ENCODE peak calls at places on chromosomes 12 and 14, in seven cellular contexts. X, D, F, N, R, I and U are unnamed samples.

GRCh38 chr12:74598819-74599218 is 61.2 kb downstream of the ATXN7L3B start:
- DNase-seq in X (peak), D (no peak), F (no peak), N (no peak), R (no peak), I (no peak), U (no peak)

GRCh38 chr14:100487304-100487703 is 99.9 kb downstream of the BEGAIN start:
- DNase-seq in X (no peak), D (no peak), F (no peak), N (no peak), R (no peak), I (no peak), U (no peak)

GRCh38 chr14:69633238-69633637 is 21.8 kb downstream of the SUSD6 start:
- DNase-seq in X (no peak), D (no peak), F (no peak), N (no peak), R (no peak), I (no peak), U (no peak)

GRCh38 chr12:66739266-66739665 is 60.4 kb upstream of the GRIP1 start:
- DNase-seq in X (no peak), D (no peak), F (no peak), N (no peak), R (no peak), I (no peak), U (no peak)

GRCh38 chr12:42507031-42507430 is 82.5 kb downstream of the PRICKLE1 start:
- DNase-seq in X (no peak), D (no peak), F (no peak), N (no peak), R (no peak), I (no peak), U (no peak)

GRCh38 chr12:1551496-1551895 is 42.9 kb downstream of the FBXL14 start:
- DNase-seq in X (no peak), D (no peak), F (no peak), N (no peak), R (no peak), I (no peak), U (no peak)

GRCh38 chr12:19624401-19624930 is 185.2 kb downstream of the AEBP2 start:
- DNase-seq in X (no peak), D (no peak), F (no peak), N (peak), R (no peak), I (no peak), U (no peak)

GRCh38 chr14:77882098-77882497 is 82.2 kb downstream of the ADCK1 start:
- DNase-seq in X (peak), D (no peak), F (no peak), N (no peak), R (no peak), I (peak), U (no peak)

GRCh38 chr14:73168274-73168673 is 32.0 kb downstream of the PSEN1 start:
- DNase-seq in X (no peak), D (no peak), F (no peak), N (no peak), R (no peak), I (no peak), U (no peak)

GRCh38 chr12:67208326-67209067 is 60.7 kb upstream of the CAND1 start:
- DNase-seq in X (no peak), D (no peak), F (no peak), N (no peak), R (no peak), I (no peak), U (no peak)

GRCh38 chr12:14243941-14244340 is 121.5 kb upstream of the ATF7IP start:
- DNase-seq in X (no peak), D (no peak), F (no peak), N (no peak), R (no peak), I (no peak), U (no peak)

GRCh38 chr14:81062816-81063215 is 107.4 kb downstream of the TSHR start:
- DNase-seq in X (peak), D (no peak), F (no peak), N (no peak), R (no peak), I (peak), U (no peak)

GRCh38 chr12:13609874-13610273 is 371.5 kb downstream of the GRIN2B start:
- DNase-seq in X (no peak), D (no peak), F (no peak), N (no peak), R (no peak), I (no peak), U (no peak)

GRCh38 chr12:80792861-80793260 is 76.1 kb downstream of the MYF5 start:
- DNase-seq in X (no peak), D (no peak), F (peak), N (no peak), R (no peak), I (no peak), U (no peak)

GRCh38 chr14:103623883-103624482 is 5.0 kb upstream of the KLC1 start:
- DNase-seq in X (peak), D (no peak), F (no peak), N (no peak), R (no peak), I (no peak), U (no peak)

GRCh38 chr14:82385043-82385442 is 851.4 kb upstream of the SEL1L start:
- DNase-seq in X (no peak), D (no peak), F (no peak), N (no peak), R (no peak), I (no peak), U (peak)

GRCh38 chr14:54333511-54333910 is 63.3 kb upstream of the CDKN3 start:
- DNase-seq in X (no peak), D (no peak), F (no peak), N (no peak), R (no peak), I (no peak), U (no peak)

GRCh38 chr12:110546339-110546738 is 36.8 kb downstream of the PPTC7 start:
- DNase-seq in X (peak), D (peak), F (peak), N (peak), R (peak), I (peak), U (no peak)

GRCh38 chr14:66468778-66469367 is 17.3 kb upstream of the CCDC196 start:
- DNase-seq in X (no peak), D (no peak), F (no peak), N (no peak), R (no peak), I (peak), U (no peak)

GRCh38 chr14:26525057-26525456 is 72.8 kb downstream of the NOVA1 start:
- DNase-seq in X (peak), D (no peak), F (peak), N (no peak), R (no peak), I (no peak), U (no peak)

GRCh38 chr12:2988494-2988893 is 29.3 kb downstream of the TEAD4 start:
- DNase-seq in X (no peak), D (no peak), F (no peak), N (no peak), R (no peak), I (no peak), U (no peak)

GRCh38 chr14:105171004-105171673 is 2.6 kb upstream of the JAG2 start:
- DNase-seq in X (no peak), D (no peak), F (no peak), N (no peak), R (no peak), I (no peak), U (no peak)

GRCh38 chr14:76326918-76327689 is 48.8 kb upstream of the ESRRB start:
- DNase-seq in X (no peak), D (no peak), F (no peak), N (no peak), R (no peak), I (no peak), U (no peak)

GRCh38 chr12:79555006-79555925 is 135.5 kb downstream of the PAWR start:
- DNase-seq in X (peak), D (no peak), F (peak), N (peak), R (no peak), I (peak), U (no peak)

GRCh38 chr12:93317227-93317626 is 60.5 kb upstream of the NUDT4 start:
- DNase-seq in X (no peak), D (no peak), F (no peak), N (no peak), R (no peak), I (peak), U (peak)

GRCh38 chr12:112303004-112303403 is 79.2 kb downstream of the HECTD4 start:
- DNase-seq in X (peak), D (peak), F (peak), N (peak), R (no peak), I (peak), U (peak)

GRCh38 chr12:46153267-46153872 is 115.5 kb downstream of the SLC38A1 start:
- DNase-seq in X (peak), D (no peak), F (peak), N (no peak), R (no peak), I (peak), U (no peak)

GRCh38 chr12:57171668-57172067 is 24.2 kb upstream of the LRP1-AS start:
- DNase-seq in X (peak), D (peak), F (peak), N (no peak), R (no peak), I (no peak), U (no peak)

GRCh38 chr12:120971299-120972180 is 6.8 kb upstream of the HNF1A start:
- DNase-seq in X (peak), D (peak), F (peak), N (peak), R (no peak), I (peak), U (no peak)

GRCh38 chr12:20627001-20627588 is 68.0 kb upstream of the SLCO1C1 start:
- DNase-seq in X (no peak), D (no peak), F (no peak), N (no peak), R (no peak), I (no peak), U (no peak)

GRCh38 chr12:46675736-46676135 is 150.1 kb downstream of the SLC38A4 start:
- DNase-seq in X (peak), D (no peak), F (peak), N (peak), R (no peak), I (peak), U (no peak)

GRCh38 chr12:26156201-26156871 is 31.5 kb upstream of the BHLHE41 start:
- DNase-seq in X (no peak), D (no peak), F (no peak), N (no peak), R (no peak), I (no peak), U (no peak)

GRCh38 chr12:99984271-99985128 is at the start of gene ANKS1B:
- DNase-seq in X (peak), D (no peak), F (peak), N (no peak), R (peak), I (peak), U (no peak)

GRCh38 chr12:31007636-31008175 is 66.0 kb upstream of the DDX11 start:
- DNase-seq in X (no peak), D (no peak), F (no peak), N (no peak), R (no peak), I (no peak), U (no peak)
- H3K27ac ChIP-seq in X (no peak), D (no peak), F (no peak), N (no peak), R (no peak), I (no peak), U (no peak)

GRCh38 chr12:95319694-95320331 is 102.2 kb downstream of the VEZT start:
- DNase-seq in X (no peak), D (no peak), F (no peak), N (peak), R (no peak), I (peak), U (no peak)
- H3K27ac ChIP-seq in X (no peak), D (no peak), F (no peak), N (peak), R (no peak), I (peak), U (no peak)

GRCh38 chr14:24307156-24307574 is 612 bp downstream of the CIDEB start:
- DNase-seq in X (no peak), D (no peak), F (no peak), N (no peak), R (no peak), I (no peak), U (no peak)

GRCh38 chr14:24307575-24308341 is at the start of gene CIDEB:
- DNase-seq in X (peak), D (no peak), F (peak), N (peak), R (no peak), I (peak), U (no peak)

GRCh38 chr14:24309538-24310386 is at the start of gene LTB4R2:
- DNase-seq in X (no peak), D (no peak), F (no peak), N (no peak), R (no peak), I (no peak), U (no peak)

GRCh38 chr14:24310387-24310665 is 386 bp downstream of the LTB4R2 start:
- DNase-seq in X (no peak), D (no peak), F (no peak), N (no peak), R (no peak), I (no peak), U (no peak)

GRCh38 chr14:24308342-24309124 is 756 bp upstream of the CIDEB start:
- DNase-seq in X (no peak), D (no peak), F (no peak), N (no peak), R (no peak), I (no peak), U (no peak)
- H3K27ac ChIP-seq in X (no peak), D (no peak), F (no peak), N (no peak), R (no peak), I (peak), U (peak)

DNA sequence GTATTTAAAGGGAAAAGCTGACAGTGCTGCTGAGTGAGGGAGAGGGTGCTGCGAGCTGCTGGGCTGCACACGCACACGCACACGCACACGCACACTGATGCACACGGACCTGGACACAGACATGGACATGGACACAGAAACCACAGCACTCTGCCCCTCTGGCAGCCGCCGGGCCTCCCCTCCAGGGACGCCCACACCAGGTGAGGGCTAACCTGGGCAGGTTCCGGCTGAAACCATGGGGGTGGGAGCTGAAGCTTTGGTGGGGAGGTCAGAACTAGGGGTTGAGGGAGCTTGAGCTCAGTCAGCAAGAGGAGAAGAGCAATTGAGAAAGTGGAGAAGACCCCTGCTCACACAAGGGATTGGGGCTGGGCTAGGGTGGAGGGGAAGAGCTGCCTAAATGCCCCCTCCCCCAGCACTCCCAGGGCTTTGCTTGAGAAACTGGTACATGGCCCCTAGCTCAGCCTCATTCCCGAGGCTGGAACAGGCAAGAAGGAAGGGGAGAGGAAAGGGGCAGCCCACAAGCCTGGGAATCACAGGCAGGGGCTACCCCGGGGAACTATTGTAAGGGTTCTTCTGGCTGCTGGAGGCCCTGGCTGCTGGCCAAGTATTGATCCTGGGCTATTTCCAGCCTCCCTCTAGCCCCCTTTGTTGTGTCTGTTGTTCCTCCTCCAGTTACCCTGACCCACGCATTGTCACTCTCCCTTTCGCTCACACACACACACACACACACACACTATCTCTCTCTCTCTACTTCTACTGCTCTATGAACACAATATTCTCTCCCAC is at the start of gene REM2:
- DNase-seq in X (no peak), D (no peak), F (no peak), N (no peak), R (no peak), I (no peak), U (no peak)
- H3K27ac ChIP-seq in X (no peak), D (no peak), F (no peak), N (no peak), R (no peak), I (no peak), U (no peak)